ENCODE peak calls at places on chromosome 16, in four cellular contexts. N, M, F and H are unnamed samples. For H3K36me3, the result is how much of the 10 kb centered on the place peaks cover.

GRCh38 chr16:67411339-67411738 is 4.9 kb downstream of the ZDHHC1 start:
- DNase-seq in N (no peak), M (no peak), F (no peak), H (no peak)

GRCh38 chr16:57533618-57534336 is 2.6 kb downstream of the CCDC102A start:
- DNase-seq in N (peak), M (no peak), F (peak), H (no peak)

GRCh38 chr16:87645802-87646201 is 43.5 kb downstream of the JPH3 start:
- DNase-seq in N (no peak), M (no peak), F (no peak), H (no peak)

GRCh38 chr16:23496826-23497542 is 13.3 kb downstream of the GGA2 start:
- DNase-seq in N (no peak), M (peak), F (no peak), H (no peak)

GRCh38 chr16:55212791-55213190 is 111.2 kb upstream of the IRX6 start:
- DNase-seq in N (no peak), M (no peak), F (no peak), H (no peak)

GRCh38 chr16:64250866-64251265 is 871.0 kb downstream of the CDH11 start:
- DNase-seq in N (peak), M (peak), F (no peak), H (no peak)

GRCh38 chr16:86080982-86081381 is 182.0 kb downstream of the IRF8 start:
- DNase-seq in N (no peak), M (no peak), F (no peak), H (no peak)

GRCh38 chr16:75236736-75237397 is 14.6 kb downstream of the BCAR1 start:
- DNase-seq in N (no peak), M (no peak), F (no peak), H (no peak)

GRCh38 chr16:14286381-14287230 is 215.5 kb downstream of the MRTFB start:
- DNase-seq in N (peak), M (peak), F (peak), H (no peak)

GRCh38 chr16:17474572-17474971 is 3.8 kb upstream of the XYLT1 start:
- DNase-seq in N (peak), M (no peak), F (no peak), H (no peak)

GRCh38 chr16:8848231-8848938 is 20.4 kb downstream of the CARHSP1 start:
- DNase-seq in N (no peak), M (no peak), F (no peak), H (no peak)

GRCh38 chr16:77273-77806 is 685 bp upstream of the MPG start:
- DNase-seq in N (peak), M (peak), F (peak), H (peak)

GRCh38 chr16:52114414-52114813 is 432.5 kb downstream of the TOX3 start:
- DNase-seq in N (no peak), M (no peak), F (no peak), H (no peak)

GRCh38 chr16:9049241-9049640 is 42.2 kb upstream of the HAPSTR1 start:
- DNase-seq in N (no peak), M (peak), F (no peak), H (no peak)

DNA sequence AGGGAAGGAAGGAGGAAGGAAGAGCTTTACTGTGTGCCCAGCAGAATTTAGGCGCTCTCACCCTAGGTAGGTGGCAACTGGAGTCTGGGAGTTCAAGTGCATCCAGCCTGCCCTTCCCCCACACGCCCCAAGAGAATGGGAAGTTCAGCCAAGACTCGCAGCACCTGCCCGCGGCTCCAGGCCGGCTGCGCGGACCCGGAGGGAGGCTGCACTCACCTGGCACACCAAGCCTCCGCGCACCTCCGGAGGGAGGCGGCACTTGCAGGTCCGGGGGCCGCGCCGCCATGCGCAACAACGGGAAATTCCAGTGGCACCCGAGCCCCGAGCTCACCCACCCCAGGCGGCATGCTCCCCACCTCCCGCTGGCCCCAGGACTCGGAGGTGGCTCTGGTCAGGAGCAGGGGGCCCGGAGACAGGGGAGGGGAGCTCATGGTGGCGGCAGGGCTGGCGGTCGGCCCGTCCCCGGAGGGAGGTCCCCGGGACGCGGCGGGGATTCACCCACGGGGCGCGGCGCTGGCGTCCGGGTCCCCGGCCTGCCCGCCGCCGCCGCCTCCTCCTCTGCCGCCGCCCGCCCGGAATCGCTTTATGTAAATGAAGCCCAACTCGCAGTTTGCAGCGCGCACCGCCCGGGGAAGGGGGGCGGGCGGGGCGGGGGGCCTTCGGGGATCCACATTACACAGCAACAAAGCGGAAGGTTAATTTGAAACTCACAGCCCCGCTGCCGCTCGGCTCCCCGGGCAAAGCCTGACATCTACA is at the start of gene ZFHX3:
- DNase-seq in N (peak), M (peak), F (peak), H (peak)
- H3K9ac ChIP-seq in N (no peak), M (peak), F (peak), H (no peak)

GRCh38 chr16:4882633-4883285 is 35.5 kb downstream of the UBN1 start:
- DNase-seq in N (no peak), M (peak), F (no peak), H (no peak)
- H3K27ac ChIP-seq in N (no peak), M (no peak), F (no peak), H (no peak)

DNA sequence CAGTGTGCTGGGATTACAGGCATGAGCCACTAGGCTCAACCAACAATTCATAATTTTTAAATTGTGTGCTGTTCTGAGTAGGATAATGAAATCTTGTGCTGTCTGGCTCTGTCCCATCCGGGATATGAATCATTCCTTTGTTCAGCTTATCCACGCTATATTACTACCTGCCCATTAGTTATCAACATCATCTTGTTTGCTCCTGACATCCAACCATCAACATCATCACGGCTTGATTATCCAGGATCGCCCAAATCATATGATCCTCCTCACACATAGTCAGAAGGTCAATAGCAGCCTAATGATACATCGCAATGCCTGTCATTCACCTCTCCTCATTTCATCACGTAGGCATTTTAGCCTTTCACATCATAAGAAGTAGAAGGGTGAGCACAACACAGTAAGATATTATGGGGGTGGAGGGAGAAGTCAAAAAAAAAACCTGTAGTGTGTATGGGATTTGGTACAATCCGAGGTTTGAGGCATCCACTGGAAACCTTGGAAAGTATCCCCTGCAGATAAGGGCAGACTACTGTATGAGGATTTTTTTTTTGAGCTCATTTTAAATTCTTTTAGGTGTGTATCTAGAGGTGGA is 77.0 kb upstream of the SIAH1 start:
- DNase-seq in N (no peak), M (no peak), F (no peak), H (no peak)
- H3K36me3 ChIP-seq in N (under half), M (under half), F (under half), H (under half)

GRCh38 chr16:53191413-53191812 is 136.6 kb downstream of the CHD9 start:
- DNase-seq in N (no peak), M (peak), F (no peak), H (no peak)
- H3K9ac ChIP-seq in N (no peak), M (no peak), F (no peak), H (no peak)